ENCODE peak calls at places on chromosome 1, in five cellular contexts. C is tibial nerve, A is A549, V is K562, O is transverse colon. Y is an unnamed sample.

GRCh38 chr1:168766568-168766967 is 37.6 kb upstream of the DPT start:
- DNase-seq in C (no peak), A (no peak), V (no peak), O (no peak), Y (no peak)

GRCh38 chr1:90561384-90561783 is 155.7 kb downstream of the BARHL2 start:
- DNase-seq in C (no peak), A (no peak), V (no peak), O (no peak), Y (no peak)

GRCh38 chr1:228271701-228272251 is 63.9 kb downstream of the OBSCN start:
- DNase-seq in C (no peak), A (no peak), V (no peak), O (no peak), Y (peak)

GRCh38 chr1:210239295-210240155 is 6.9 kb downstream of the SERTAD4 start:
- DNase-seq in C (no peak), A (peak), V (peak), O (no peak), Y (peak)

GRCh38 chr1:15739259-15739658 is 3.0 kb upstream of the TMEM82 start:
- DNase-seq in C (no peak), A (no peak), V (no peak), O (no peak), Y (no peak)

GRCh38 chr1:25517476-25518394 is 25.7 kb upstream of the LDLRAP1 start:
- DNase-seq in C (no peak), A (no peak), V (peak), O (no peak), Y (no peak)

GRCh38 chr1:27637052-27637451 is 2.1 kb upstream of the FGR start:
- DNase-seq in C (no peak), A (no peak), V (no peak), O (no peak), Y (no peak)

GRCh38 chr1:77407738-77408375 is 126.0 kb downstream of the AK5 start:
- DNase-seq in C (no peak), A (no peak), V (no peak), O (no peak), Y (no peak)

GRCh38 chr1:222335586-222335985 is 212.3 kb downstream of the HHIPL2 start:
- DNase-seq in C (no peak), A (no peak), V (no peak), O (no peak), Y (no peak)

GRCh38 chr1:219313961-219314360 is 140.3 kb downstream of the LYPLAL1 start:
- DNase-seq in C (no peak), A (no peak), V (no peak), O (no peak), Y (no peak)

GRCh38 chr1:205477759-205478247 is 22.0 kb upstream of the BLACAT1 start:
- DNase-seq in C (no peak), A (peak), V (no peak), O (peak), Y (peak)

GRCh38 chr1:173914366-173914871 is 2.7 kb downstream of the SERPINC1 start:
- DNase-seq in C (no peak), A (peak), V (peak), O (peak), Y (no peak)

DNA sequence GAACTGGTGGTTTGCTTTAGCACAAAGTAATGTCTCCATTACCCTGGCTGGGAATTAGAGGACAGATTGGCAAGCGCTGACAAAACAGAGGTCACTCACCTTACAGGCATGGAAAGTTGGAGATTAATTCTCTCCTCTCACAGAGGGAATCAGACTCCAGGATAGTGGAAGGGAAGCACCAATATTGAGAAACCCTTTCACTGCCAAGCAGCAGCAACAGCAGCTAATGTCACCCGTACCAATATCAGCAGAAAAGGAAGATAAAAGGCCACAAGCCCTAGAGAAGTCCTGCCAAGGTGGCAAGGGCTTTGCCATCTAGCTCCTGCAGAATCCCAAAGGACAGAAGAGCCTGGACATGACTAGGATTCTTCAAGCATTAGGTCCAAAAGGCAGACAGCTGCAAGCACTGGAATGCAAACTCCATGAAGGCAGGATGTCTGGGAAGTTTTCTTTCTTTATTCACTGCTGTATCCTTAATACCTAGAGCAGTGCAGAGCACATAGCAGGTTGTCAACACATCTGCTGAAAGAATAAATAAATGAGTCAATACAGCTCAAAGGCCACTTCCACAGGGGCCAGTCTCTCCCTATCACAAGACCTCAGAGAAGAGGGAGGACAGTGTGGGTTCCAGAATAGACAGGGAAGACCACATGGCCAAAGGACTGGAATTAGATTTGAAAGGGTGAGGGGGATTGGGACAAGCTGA is 57.2 kb downstream of the ERI3 start:
- DNase-seq in C (no peak), A (no peak), V (no peak), O (no peak), Y (no peak)
- H3K27ac ChIP-seq in C (no peak), A (no peak), V (no peak), O (no peak), Y (no peak)

GRCh38 chr1:28642847-28643635 is at the start of gene TAF12:
- DNase-seq in C (peak), A (peak), V (peak), O (peak), Y (peak)
- TF ChIP-seq EP300 in C (peak), A (no peak), V (peak), O (no peak), Y (no peak)

GRCh38 chr1:84493747-84494146 is 12.4 kb upstream of the SPATA1 start:
- DNase-seq in C (no peak), A (no peak), V (no peak), O (no peak), Y (no peak)

GRCh38 chr1:84492726-84493125 is 13.5 kb upstream of the SPATA1 start:
- DNase-seq in C (no peak), A (no peak), V (no peak), O (no peak), Y (no peak)

GRCh38 chr1:84489766-84490165 is 10.7 kb downstream of the RPF1 start:
- DNase-seq in C (no peak), A (no peak), V (no peak), O (no peak), Y (no peak)

GRCh38 chr1:84488107-84488506 is 9.0 kb downstream of the RPF1 start:
- DNase-seq in C (no peak), A (no peak), V (no peak), O (no peak), Y (no peak)
- H3K27ac ChIP-seq in C (no peak), A (no peak), V (no peak), O (no peak), Y (no peak)

DNA sequence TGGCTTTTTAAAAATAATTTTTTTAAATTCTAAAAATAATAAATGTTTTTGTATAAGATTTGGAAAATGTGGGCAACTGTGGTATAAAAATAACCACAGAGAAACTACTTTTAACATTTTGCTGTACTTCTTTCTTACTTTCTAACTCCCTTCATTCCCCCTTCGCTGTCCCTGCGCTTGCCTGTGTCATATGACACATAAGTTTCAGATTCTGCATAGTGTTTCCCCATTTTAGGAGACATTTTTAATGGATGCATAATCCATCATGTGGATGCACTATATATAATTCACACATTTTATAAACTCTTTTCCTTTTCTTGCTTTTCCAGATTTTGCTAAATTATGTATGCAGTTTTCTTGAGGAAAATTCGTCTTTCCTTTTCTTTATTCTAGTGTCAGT is 16.3 kb downstream of the ATG4C start:
- DNase-seq in C (no peak), A (no peak), V (no peak), O (no peak), Y (no peak)
- TF ChIP-seq EP300 in C (no peak), A (no peak), V (no peak), O (no peak), Y (no peak)

DNA sequence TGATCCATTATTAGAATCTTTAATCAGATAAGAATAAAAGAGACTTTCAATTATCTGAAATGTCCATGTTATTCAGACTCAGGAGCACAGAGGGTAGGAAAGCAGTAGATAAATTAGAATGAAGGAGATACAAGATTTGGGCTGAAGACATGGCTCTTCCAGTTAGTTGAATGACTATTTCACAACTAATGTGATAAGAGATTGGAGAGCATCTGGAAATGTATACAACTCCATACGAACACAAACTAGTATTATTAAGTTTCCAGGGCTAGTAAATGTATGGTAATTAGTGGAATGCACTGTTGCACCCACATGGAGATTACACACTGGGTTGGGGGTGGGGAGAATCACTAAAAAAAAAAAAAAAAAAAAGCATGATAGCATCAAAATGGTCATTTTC is 618.0 kb downstream of the KIF26B start:
- DNase-seq in C (no peak), A (no peak), V (no peak), O (no peak), Y (no peak)
- H3K27ac ChIP-seq in C (no peak), A (no peak), V (no peak), O (no peak), Y (no peak)

GRCh38 chr1:3509721-3510120 is 55.3 kb downstream of the ARHGEF16 start:
- DNase-seq in C (no peak), A (no peak), V (no peak), O (no peak), Y (peak)

GRCh38 chr1:3511306-3511705 is 56.8 kb downstream of the ARHGEF16 start:
- DNase-seq in C (no peak), A (no peak), V (no peak), O (no peak), Y (no peak)

GRCh38 chr1:3508757-3509415 is 54.4 kb downstream of the ARHGEF16 start:
- DNase-seq in C (no peak), A (no peak), V (no peak), O (no peak), Y (peak)

GRCh38 chr1:3510956-3511250 is 56.4 kb downstream of the ARHGEF16 start:
- DNase-seq in C (no peak), A (no peak), V (no peak), O (no peak), Y (no peak)

DNA sequence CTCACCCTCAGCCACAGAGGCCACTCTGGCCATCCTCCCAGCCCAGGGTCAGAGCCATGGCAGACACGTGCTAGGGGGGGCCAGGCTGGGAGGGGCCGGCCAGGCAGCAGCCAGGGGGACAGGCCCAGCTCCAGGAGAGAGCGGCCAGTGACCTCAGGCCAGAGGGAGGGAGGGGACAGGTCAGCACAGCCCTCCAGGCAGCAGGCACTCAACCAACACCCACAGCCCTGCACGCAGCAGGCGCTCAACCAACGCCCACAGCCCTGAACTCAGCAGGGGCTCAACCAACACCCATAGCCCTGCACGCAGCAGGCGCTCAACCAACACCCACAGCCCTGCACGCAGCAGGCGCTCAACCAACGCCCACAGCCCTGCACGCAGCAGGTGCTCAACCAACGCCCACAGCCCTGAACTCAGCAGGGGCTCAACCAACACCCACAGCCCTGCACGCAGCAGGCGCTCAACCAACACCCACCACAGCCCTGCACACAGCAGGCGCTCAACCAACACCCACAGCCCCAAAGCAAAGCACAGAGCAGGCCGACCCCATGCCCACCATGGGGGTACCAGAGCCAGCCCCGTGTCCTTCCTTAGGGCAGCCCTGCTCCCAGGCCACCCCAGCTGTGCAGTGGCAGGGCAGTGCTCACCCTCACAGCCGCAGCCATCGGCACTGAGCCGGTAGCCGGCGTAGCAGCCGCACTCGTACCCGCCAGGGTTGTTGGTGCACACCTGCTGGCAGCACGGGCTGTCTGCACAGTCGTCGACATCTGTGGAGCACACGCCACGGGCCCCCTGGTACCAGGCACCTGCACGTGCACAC is 55.9 kb downstream of the ARHGEF16 start:
- DNase-seq in C (no peak), A (peak), V (no peak), O (no peak), Y (peak)
- TF ChIP-seq EP300 in C (no peak), A (no peak), V (no peak), O (no peak), Y (no peak)

GRCh38 chr1:10161121-10161520 is 49.2 kb upstream of the KIF1B start:
- DNase-seq in C (no peak), A (no peak), V (no peak), O (no peak), Y (no peak)
- H3K27ac ChIP-seq in C (no peak), A (no peak), V (no peak), O (peak), Y (no peak)

DNA sequence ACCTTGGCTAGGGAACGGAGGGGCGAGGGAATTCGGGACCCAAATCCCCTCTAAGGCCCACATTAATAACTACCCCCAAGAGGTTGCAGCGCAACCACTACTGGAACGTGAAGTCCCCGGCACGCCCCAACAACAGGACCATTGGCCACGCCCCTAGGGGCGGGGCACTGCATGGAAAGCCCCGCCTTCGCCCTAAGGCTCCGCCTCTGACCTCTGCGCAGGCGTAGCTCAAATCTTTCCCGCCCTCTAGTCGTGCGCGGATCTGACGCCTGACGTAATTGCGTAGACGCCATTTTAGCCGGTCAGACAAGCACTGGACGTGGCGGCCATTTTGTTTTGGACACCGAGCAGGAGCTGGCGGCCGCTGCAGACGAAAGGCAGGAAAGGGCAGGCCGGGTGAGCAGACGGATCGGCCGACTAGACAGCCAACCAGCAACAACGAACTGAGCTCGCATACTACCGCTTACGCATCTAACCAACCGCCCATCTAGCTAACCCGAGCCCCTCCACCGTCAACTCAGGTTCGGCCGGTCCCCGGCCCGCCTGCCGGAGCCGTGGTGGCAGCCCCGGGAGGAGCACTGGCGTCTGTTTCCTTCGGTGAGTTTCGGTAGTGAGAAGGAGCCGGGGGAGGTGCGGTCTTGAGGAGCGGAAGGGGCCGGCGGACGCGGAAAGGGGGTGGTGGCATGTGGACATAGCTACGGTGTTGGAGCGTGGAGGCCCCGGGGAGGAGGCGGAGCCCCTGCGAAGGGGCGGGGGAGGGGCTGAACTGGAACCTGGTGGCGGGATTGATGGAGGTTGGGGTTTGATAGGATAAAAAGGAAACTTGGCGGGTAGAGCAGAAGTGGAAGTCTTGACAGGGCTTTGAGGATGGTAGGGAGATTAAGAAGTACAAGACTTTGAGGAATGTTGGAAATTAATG is at the start of gene CHTOP:
- DNase-seq in C (peak), A (peak), V (peak), O (peak), Y (peak)
- TF ChIP-seq EP300 in C (peak), A (no peak), V (peak), O (no peak), Y (no peak)

DNA sequence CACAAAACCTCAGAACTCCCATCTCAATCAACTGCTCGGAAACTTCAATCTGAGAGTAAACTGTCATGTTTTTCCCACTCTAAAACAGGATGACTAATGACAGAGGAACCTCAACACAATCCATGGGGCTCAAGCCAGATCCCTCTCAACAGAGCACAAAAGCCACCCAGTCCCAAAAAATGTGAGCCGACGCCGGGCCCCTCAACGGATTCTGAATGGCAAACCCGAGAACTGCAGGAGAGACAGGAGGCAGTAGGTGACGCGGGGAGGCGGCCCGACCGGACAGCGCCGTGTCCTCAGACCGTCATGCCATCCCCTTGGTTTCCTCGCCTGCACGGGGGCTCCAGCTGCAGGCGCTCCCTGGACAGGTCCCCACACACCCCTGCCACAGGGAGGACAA is 53.4 kb downstream of the SSBP3 start:
- DNase-seq in C (no peak), A (no peak), V (no peak), O (no peak), Y (no peak)
- H3K27ac ChIP-seq in C (no peak), A (no peak), V (no peak), O (no peak), Y (no peak)

Y was measured in upper lobe of left lung.